ENCODE peak calls at places on chromosome 21, in eight cellular contexts. V is endodermal cell, Z is sigmoid colon, G is AG04450, Q is kidney epithelial cell, C is nephron progenitor cell, Y is WERI-Rb-1, F is RWPE1. D is an unnamed sample.

GRCh38 chr21:44344541-44345183 is 5.5 kb upstream of the CFAP410 start:
- DNase-seq in V (no peak), G (no peak), F (no peak), C (no peak), Y (no peak), Z (no peak), Q (no peak), D (no peak)

GRCh38 chr21:45630066-45630694 is 13.3 kb upstream of the PCBP3 start:
- DNase-seq in Y (no peak), C (no peak), G (no peak), Z (no peak), V (peak), Q (no peak), F (no peak), D (no peak)

GRCh38 chr21:38913120-38913975 is 107.6 kb downstream of the ETS2 start:
- DNase-seq in V (peak), F (peak), C (peak), Y (no peak), Q (no peak), Z (peak), G (peak), D (no peak)

GRCh38 chr21:33123396-33124120 is 53.6 kb downstream of the OLIG1 start:
- DNase-seq in Z (no peak), V (no peak), C (no peak), G (no peak), Q (no peak), Y (no peak), F (no peak), D (no peak)

GRCh38 chr21:42051788-42052187 is 19.3 kb upstream of the UMODL1 start:
- DNase-seq in V (no peak), F (no peak), C (no peak), Y (no peak), G (no peak), Z (no peak), Q (no peak), D (no peak)

GRCh38 chr21:42199488-42200463 is 19.2 kb upstream of the ABCG1 start:
- DNase-seq in G (peak), C (no peak), Y (no peak), Z (no peak), F (peak), Q (peak), V (peak), D (peak)

GRCh38 chr21:45800339-45801080 is 157.0 kb downstream of the PCBP3 start:
- DNase-seq in F (no peak), G (no peak), Y (no peak), Z (no peak), Q (no peak), V (no peak), C (no peak), D (no peak)

GRCh38 chr21:42107881-42108553 is 36.9 kb downstream of the UMODL1 start:
- DNase-seq in F (peak), Z (no peak), C (peak), V (peak), G (peak), Q (no peak), Y (peak), D (no peak)

GRCh38 chr21:37582613-37583012 is 216.0 kb downstream of the DYRK1A start:
- DNase-seq in Q (peak), C (no peak), Y (peak), Z (no peak), F (peak), G (peak), V (peak), D (no peak)
- TF ChIP-seq CTCF in Q (peak), C (peak), Y (peak), Z (peak), F (peak), G (peak), V (peak), D (peak)

GRCh38 chr21:16192900-16193299 is 463.1 kb downstream of the USP25 start:
- DNase-seq in C (no peak), G (no peak), V (no peak), F (peak), Y (no peak), Q (peak), Z (no peak), D (no peak)

GRCh38 chr21:16194851-16195251 is 465.1 kb downstream of the USP25 start:
- DNase-seq in C (no peak), G (no peak), Q (no peak), V (no peak), F (no peak), Z (no peak), Y (no peak), D (no peak)

GRCh38 chr21:16195476-16195875 is 465.7 kb downstream of the USP25 start:
- DNase-seq in F (no peak), Q (no peak), G (peak), C (no peak), V (no peak), Y (no peak), Z (no peak), D (no peak)

GRCh38 chr21:16195896-16196443 is 466.2 kb downstream of the USP25 start:
- DNase-seq in C (no peak), Y (no peak), F (no peak), V (no peak), Z (no peak), G (no peak), Q (no peak), D (no peak)

GRCh38 chr21:16193758-16194606 is 464.2 kb downstream of the USP25 start:
- DNase-seq in Q (peak), F (peak), G (peak), Y (peak), C (peak), Z (peak), V (peak), D (peak)
- TF ChIP-seq CTCF in Q (no peak), F (no peak), G (peak), Y (no peak), C (no peak), Z (no peak), V (peak), D (peak)

DNA sequence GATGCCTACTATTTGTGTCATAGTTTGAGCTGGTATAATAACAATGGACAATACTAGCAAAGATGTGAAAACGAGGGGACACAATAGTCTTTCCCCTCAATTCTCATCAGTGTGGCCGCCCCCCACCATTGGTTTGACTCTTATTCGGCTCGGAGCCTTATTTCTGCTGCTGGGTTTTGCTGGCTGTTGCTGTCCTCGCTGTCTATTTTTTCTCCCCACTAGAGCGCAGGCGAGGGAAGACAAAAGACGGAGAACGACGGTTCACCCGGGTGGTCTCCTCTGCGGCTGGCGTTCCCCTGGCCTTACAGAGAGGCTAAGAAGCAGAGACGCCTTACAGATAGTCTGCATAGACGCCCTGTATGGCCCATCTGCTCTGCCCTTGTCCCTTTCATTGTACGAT is 19.4 kb downstream of the CLIC6 start:
- DNase-seq in Y (no peak), G (no peak), Z (no peak), F (no peak), Q (no peak), C (no peak), V (no peak), D (no peak)
- TF ChIP-seq CTCF in Y (no peak), G (no peak), Z (no peak), F (peak), Q (peak), C (no peak), V (no peak), D (peak)

GRCh38 chr21:36424592-36424991 is 39.4 kb downstream of the CHAF1B start:
- DNase-seq in Z (no peak), V (no peak), G (no peak), Q (no peak), C (no peak), Y (no peak), F (no peak), D (no peak)

GRCh38 chr21:36420571-36421339 is 35.6 kb downstream of the CHAF1B start:
- DNase-seq in F (no peak), Q (no peak), G (no peak), V (no peak), C (no peak), Y (no peak), Z (no peak), D (no peak)

GRCh38 chr21:36423772-36424433 is 38.7 kb downstream of the CHAF1B start:
- DNase-seq in Q (no peak), C (no peak), G (no peak), F (no peak), Z (no peak), V (no peak), Y (no peak), D (no peak)

GRCh38 chr21:36419996-36420395 is 34.8 kb downstream of the CHAF1B start:
- DNase-seq in V (peak), F (peak), Y (peak), C (peak), G (peak), Z (peak), Q (peak), D (peak)

DNA sequence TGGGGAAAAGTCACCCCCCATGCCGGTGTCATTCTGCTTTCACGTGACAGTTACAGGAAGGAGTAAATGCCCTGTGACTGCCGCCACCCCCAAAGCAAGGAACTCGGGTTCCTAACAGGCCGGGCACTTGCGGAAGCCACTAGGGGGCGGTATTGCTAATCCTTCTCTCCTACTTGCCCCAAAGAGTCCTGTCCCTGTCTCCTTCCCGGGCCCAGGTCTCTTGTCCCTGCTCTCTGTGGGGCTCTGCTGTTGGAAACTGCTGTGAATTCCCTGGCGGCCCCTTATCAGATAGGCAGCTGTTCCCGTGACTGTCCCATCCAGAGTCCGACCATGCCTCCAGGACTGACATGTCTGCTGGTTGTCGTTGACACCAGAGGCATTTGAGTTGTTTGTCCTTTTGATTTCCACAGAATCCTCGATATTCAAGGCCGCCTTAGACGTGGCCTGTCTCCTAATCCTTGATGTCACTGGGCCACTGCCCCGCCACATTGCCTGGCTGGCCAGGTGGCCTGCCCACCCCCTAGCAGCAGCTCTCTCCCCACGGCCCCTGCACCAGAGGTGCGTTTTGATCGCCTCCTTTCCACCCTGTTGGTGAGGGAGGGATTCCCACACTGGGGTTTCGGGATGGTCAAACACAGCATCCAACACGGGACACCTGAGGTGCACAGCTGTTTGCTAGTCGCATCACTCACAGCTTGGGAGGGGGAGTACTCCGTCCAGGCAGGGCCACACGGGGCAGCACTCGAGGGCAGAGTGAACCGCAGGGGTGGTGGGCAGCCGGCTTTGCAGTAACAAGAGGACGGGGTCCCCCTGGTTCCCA is 37.3 kb downstream of the CHAF1B start:
- DNase-seq in F (peak), G (peak), Z (no peak), Y (peak), C (peak), V (peak), Q (no peak), D (no peak)
- TF ChIP-seq CTCF in F (peak), G (peak), Z (no peak), Y (peak), C (peak), V (peak), Q (peak), D (peak)